ENCODE peak calls at places on chromosomes 1 and 21, in five cellular contexts. One of them, this sample, is unnamed.

GRCh38 chr1:205581321-205581980 is 50.4 kb downstream of the ELK4 start:
- DNase-seq in tibial nerve: no peak
- DNase-seq in suprapubic skin: peak; percentile 46
- DNase-seq in brain microvascular endothelial cell: no peak
- DNase-seq in tibial artery: no peak
- DNase-seq in this sample: peak; percentile 36

GRCh38 chr1:80445021-80445420 is 1355.7 kb upstream of the ADGRL2 start:
- DNase-seq in tibial nerve: no peak
- DNase-seq in suprapubic skin: no peak
- DNase-seq in brain microvascular endothelial cell: no peak
- DNase-seq in tibial artery: no peak
- DNase-seq in this sample: no peak

GRCh38 chr1:154434346-154435075 is 29.4 kb downstream of the IL6R start:
- DNase-seq in tibial nerve: peak; percentile 76
- DNase-seq in suprapubic skin: peak; percentile 93
- DNase-seq in brain microvascular endothelial cell: no peak
- DNase-seq in tibial artery: peak; percentile 93
- DNase-seq in this sample: no peak

GRCh38 chr1:180524915-180525695 is 22.7 kb upstream of the ACBD6 start:
- DNase-seq in tibial nerve: no peak
- DNase-seq in suprapubic skin: no peak
- DNase-seq in brain microvascular endothelial cell: no peak
- DNase-seq in tibial artery: no peak
- DNase-seq in this sample: no peak

GRCh38 chr1:8152731-8153702 is 126.9 kb upstream of the ERRFI1 start:
- DNase-seq in tibial nerve: no peak
- DNase-seq in suprapubic skin: no peak
- DNase-seq in brain microvascular endothelial cell: no peak
- DNase-seq in tibial artery: no peak
- DNase-seq in this sample: no peak

GRCh38 chr1:246200738-246201137 is 306.3 kb downstream of the SMYD3 start:
- DNase-seq in tibial nerve: no peak
- DNase-seq in suprapubic skin: no peak
- DNase-seq in brain microvascular endothelial cell: no peak
- DNase-seq in tibial artery: no peak
- DNase-seq in this sample: no peak

GRCh38 chr1:91550961-91551360 is 50.3 kb downstream of the CDC7 start:
- DNase-seq in tibial nerve: no peak
- DNase-seq in suprapubic skin: no peak
- DNase-seq in brain microvascular endothelial cell: no peak
- DNase-seq in tibial artery: no peak
- DNase-seq in this sample: no peak

GRCh38 chr1:103448560-103448959 is 76.9 kb upstream of the RNPC3 start:
- DNase-seq in tibial nerve: no peak
- DNase-seq in suprapubic skin: no peak
- DNase-seq in brain microvascular endothelial cell: no peak
- DNase-seq in tibial artery: no peak
- DNase-seq in this sample: no peak

GRCh38 chr1:87325982-87326738 is 2.5 kb upstream of the LMO4 start:
- DNase-seq in tibial nerve: peak; percentile 69
- DNase-seq in suprapubic skin: no peak
- DNase-seq in brain microvascular endothelial cell: peak; percentile 40
- DNase-seq in tibial artery: peak; percentile 25
- DNase-seq in this sample: no peak

GRCh38 chr1:170562644-170563338 is 30.8 kb downstream of the GORAB start:
- DNase-seq in tibial nerve: peak; percentile 82
- DNase-seq in suprapubic skin: peak; percentile 82
- DNase-seq in brain microvascular endothelial cell: peak; percentile 86
- DNase-seq in tibial artery: peak; percentile 80
- DNase-seq in this sample: peak; percentile 67

GRCh38 chr21:44427241-44428120 is 27.8 kb upstream of the LRRC3 start:
- DNase-seq in tibial nerve: no peak
- DNase-seq in suprapubic skin: peak; percentile 59
- DNase-seq in brain microvascular endothelial cell: no peak
- DNase-seq in tibial artery: peak; percentile 4
- DNase-seq in this sample: peak; percentile 60

GRCh38 chr1:160031368-160032164 is at the start of gene PIGM:
- DNase-seq in tibial nerve: peak; percentile 93
- DNase-seq in suprapubic skin: peak; percentile 95
- DNase-seq in brain microvascular endothelial cell: peak; percentile 85
- DNase-seq in tibial artery: peak; percentile 93
- DNase-seq in this sample: peak; percentile 98

GRCh38 chr1:94746635-94747525 is 73.3 kb upstream of the SLC44A3 start:
- DNase-seq in tibial nerve: peak; percentile 76
- DNase-seq in suprapubic skin: no peak
- DNase-seq in brain microvascular endothelial cell: no peak
- DNase-seq in tibial artery: peak; percentile 81
- DNase-seq in this sample: no peak

DNA sequence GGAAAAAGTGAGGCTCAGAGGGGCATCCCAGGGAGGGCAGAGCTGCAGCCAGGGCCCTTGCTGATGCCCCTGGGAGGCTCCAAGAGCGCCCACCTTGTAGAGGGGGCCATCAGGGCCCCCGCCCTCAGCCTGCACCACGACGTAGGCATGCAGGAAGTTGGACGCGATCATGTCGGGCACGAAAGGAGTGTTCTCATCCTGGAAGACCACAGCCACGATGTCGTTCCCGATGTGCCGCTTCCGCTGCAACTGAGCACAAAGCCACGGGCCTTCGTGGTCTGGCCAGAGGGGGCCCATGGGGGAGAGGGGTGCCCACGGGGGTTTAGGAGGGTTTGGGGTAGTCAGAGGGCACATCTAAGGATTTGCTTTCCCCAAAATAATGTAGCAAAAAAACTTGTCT is 59.1 kb downstream of the RAP1GAP start:
- DNase-seq in tibial nerve: no peak
- DNase-seq in suprapubic skin: no peak
- DNase-seq in brain microvascular endothelial cell: no peak
- DNase-seq in tibial artery: no peak
- DNase-seq in this sample: no peak
- TF ChIP-seq CTCF in tibial nerve: no peak
- TF ChIP-seq CTCF in suprapubic skin: no peak
- TF ChIP-seq CTCF in brain microvascular endothelial cell: no peak
- TF ChIP-seq CTCF in tibial artery: no peak
- TF ChIP-seq CTCF in this sample: no peak

GRCh38 chr1:18721066-18721465 is 90.4 kb downstream of the PAX7 start:
- DNase-seq in tibial nerve: no peak
- DNase-seq in suprapubic skin: no peak
- DNase-seq in brain microvascular endothelial cell: no peak
- DNase-seq in tibial artery: no peak
- DNase-seq in this sample: no peak
- H3K27me3 ChIP-seq in tibial nerve: no peaks in the 10 kb centered on the region
- H3K27me3 ChIP-seq in suprapubic skin: peaks cover 99% of the 10 kb centered on the region
- H3K27me3 ChIP-seq in brain microvascular endothelial cell: peaks cover 20% of the 10 kb centered on the region
- H3K27me3 ChIP-seq in tibial artery: peaks cover 96% of the 10 kb centered on the region
- H3K27me3 ChIP-seq in this sample: peaks cover 57% of the 10 kb centered on the region

GRCh38 chr1:226220473-226221189 is 2.8 kb upstream of the MIXL1 start:
- DNase-seq in tibial nerve: no peak
- DNase-seq in suprapubic skin: no peak
- DNase-seq in brain microvascular endothelial cell: no peak
- DNase-seq in tibial artery: no peak
- DNase-seq in this sample: no peak
- TF ChIP-seq CTCF in tibial nerve: no peak
- TF ChIP-seq CTCF in suprapubic skin: no peak
- TF ChIP-seq CTCF in brain microvascular endothelial cell: no peak
- TF ChIP-seq CTCF in tibial artery: no peak
- TF ChIP-seq CTCF in this sample: no peak

DNA sequence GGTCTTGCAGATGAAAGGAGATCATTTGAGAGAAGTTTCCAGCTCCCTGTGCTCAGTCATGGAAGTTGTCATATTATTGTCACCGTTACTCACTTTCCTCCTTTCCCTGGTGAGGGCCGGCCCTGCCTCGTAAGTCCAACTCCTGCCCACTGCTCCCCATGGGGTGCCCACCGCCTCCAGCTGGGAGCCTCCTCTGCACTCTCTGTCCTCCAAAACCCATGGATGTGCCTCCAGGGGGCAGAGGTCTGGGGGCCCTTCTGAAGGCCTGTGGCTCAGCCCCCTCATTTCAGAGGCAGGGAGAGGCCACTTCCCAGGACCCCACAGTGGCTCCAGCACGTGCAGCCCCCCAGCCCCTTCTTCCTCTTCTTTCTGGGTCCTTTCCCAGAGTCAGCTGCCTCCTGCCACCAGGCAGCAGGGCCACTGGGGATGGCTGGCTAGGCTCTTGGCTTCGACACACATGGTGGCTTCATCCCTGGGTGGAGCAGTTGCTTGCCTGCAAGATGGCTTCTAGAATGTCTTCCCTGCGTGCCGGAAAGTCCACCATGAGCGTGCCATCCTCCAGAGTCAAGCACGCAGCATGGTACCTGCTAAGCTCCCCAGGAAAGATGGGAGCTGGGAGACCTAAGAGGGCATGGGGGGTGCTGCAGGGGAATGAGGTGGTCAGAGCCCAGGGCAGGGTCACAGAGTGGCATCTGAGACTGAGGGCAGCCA is 98.0 kb upstream of the RUNX3 start:
- DNase-seq in tibial nerve: no peak
- DNase-seq in suprapubic skin: no peak
- DNase-seq in brain microvascular endothelial cell: no peak
- DNase-seq in tibial artery: no peak
- DNase-seq in this sample: no peak
- H3K27me3 ChIP-seq in tibial nerve: no peaks in the 10 kb centered on the region
- H3K27me3 ChIP-seq in suprapubic skin: peaks cover 20% of the 10 kb centered on the region
- H3K27me3 ChIP-seq in brain microvascular endothelial cell: no peaks in the 10 kb centered on the region
- H3K27me3 ChIP-seq in tibial artery: peaks cover 59% of the 10 kb centered on the region
- H3K27me3 ChIP-seq in this sample: no peaks in the 10 kb centered on the region

DNA sequence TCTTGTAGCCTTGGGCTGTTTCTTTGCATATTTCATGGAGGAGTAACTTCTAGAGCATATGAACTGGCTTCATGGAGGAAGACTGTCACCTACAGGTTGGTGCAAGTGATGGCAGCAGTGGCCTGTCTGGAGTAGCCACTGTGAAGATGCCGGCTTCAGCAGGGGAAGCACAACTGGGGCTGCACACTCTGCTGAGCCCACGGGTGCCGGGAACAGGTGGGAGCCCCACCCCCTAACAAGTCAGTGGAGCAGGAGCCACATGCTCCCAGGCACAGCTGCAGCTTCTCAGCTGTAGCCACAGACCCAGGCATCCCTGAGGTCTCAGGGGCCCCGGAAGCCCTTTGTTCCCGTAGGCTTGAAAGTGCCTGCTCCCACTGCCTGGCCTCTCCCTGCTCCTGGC is 43.2 kb upstream of the C1orf185 start:
- DNase-seq in tibial nerve: no peak
- DNase-seq in suprapubic skin: no peak
- DNase-seq in brain microvascular endothelial cell: peak; percentile 13
- DNase-seq in tibial artery: no peak
- DNase-seq in this sample: no peak
- TF ChIP-seq CTCF in tibial nerve: no peak
- TF ChIP-seq CTCF in suprapubic skin: no peak
- TF ChIP-seq CTCF in brain microvascular endothelial cell: peak; percentile 70
- TF ChIP-seq CTCF in tibial artery: no peak
- TF ChIP-seq CTCF in this sample: no peak

GRCh38 chr21:33797565-33797964 is 118.0 kb downstream of the ATP5PO start:
- DNase-seq in tibial nerve: no peak
- DNase-seq in suprapubic skin: no peak
- DNase-seq in brain microvascular endothelial cell: no peak
- DNase-seq in tibial artery: no peak
- DNase-seq in this sample: no peak
- H3K27me3 ChIP-seq in tibial nerve: no peaks in the 10 kb centered on the region
- H3K27me3 ChIP-seq in suprapubic skin: no peaks in the 10 kb centered on the region
- H3K27me3 ChIP-seq in brain microvascular endothelial cell: no peaks in the 10 kb centered on the region
- H3K27me3 ChIP-seq in tibial artery: no peaks in the 10 kb centered on the region
- H3K27me3 ChIP-seq in this sample: no peaks in the 10 kb centered on the region

GRCh38 chr1:200527670-200528069 is 92.9 kb downstream of the KIF14 start:
- DNase-seq in tibial nerve: no peak
- DNase-seq in suprapubic skin: no peak
- DNase-seq in brain microvascular endothelial cell: no peak
- DNase-seq in tibial artery: no peak
- DNase-seq in this sample: no peak
- TF ChIP-seq CTCF in tibial nerve: no peak
- TF ChIP-seq CTCF in suprapubic skin: no peak
- TF ChIP-seq CTCF in brain microvascular endothelial cell: no peak
- TF ChIP-seq CTCF in tibial artery: no peak
- TF ChIP-seq CTCF in this sample: no peak

GRCh38 chr1:37722181-37723071 is 30.1 kb downstream of the CDCA8 start:
- DNase-seq in tibial nerve: no peak
- DNase-seq in suprapubic skin: no peak
- DNase-seq in brain microvascular endothelial cell: no peak
- DNase-seq in tibial artery: no peak
- DNase-seq in this sample: no peak
- H3K27me3 ChIP-seq in tibial nerve: no peaks in the 10 kb centered on the region
- H3K27me3 ChIP-seq in suprapubic skin: peaks cover 22% of the 10 kb centered on the region
- H3K27me3 ChIP-seq in brain microvascular endothelial cell: peaks cover 3% of the 10 kb centered on the region
- H3K27me3 ChIP-seq in tibial artery: peaks cover 65% of the 10 kb centered on the region
- H3K27me3 ChIP-seq in this sample: no peaks in the 10 kb centered on the region

GRCh38 chr1:156379420-156380165 is 10.6 kb downstream of the RHBG start:
- DNase-seq in tibial nerve: no peak
- DNase-seq in suprapubic skin: no peak
- DNase-seq in brain microvascular endothelial cell: no peak
- DNase-seq in tibial artery: no peak
- DNase-seq in this sample: no peak
- TF ChIP-seq CTCF in tibial nerve: no peak
- TF ChIP-seq CTCF in suprapubic skin: no peak
- TF ChIP-seq CTCF in brain microvascular endothelial cell: peak; percentile 31
- TF ChIP-seq CTCF in tibial artery: no peak
- TF ChIP-seq CTCF in this sample: no peak

This sample was measured in RWPE2.